ENCODE peak calls at places on chromosomes 1 and 21, in six cellular contexts. S is psoas muscle, X is lung, J is glutamatergic neuron, I is AG09309, P is stomach. M is an unnamed sample.

GRCh38 chr1:46612937-46613660 is 3.5 kb downstream of the MOB3C start:
- DNase-seq in S (peak; percentile 92), J (no peak), I (no peak), X (no peak), P (no peak), M (no peak)

GRCh38 chr21:31161157-31161556 is 122.9 kb upstream of the KRTAP19-8 start:
- DNase-seq in X (no peak), I (no peak), P (no peak), J (no peak), S (no peak), M (no peak)

GRCh38 chr1:153745417-153745816 is 17.6 kb downstream of the INTS3 start:
- DNase-seq in P (no peak), J (no peak), S (no peak), I (no peak), X (no peak), M (no peak)

GRCh38 chr1:1080122-1080753 is 6.1 kb upstream of the RNF223 start:
- DNase-seq in S (peak; percentile 71), X (peak; percentile 74), P (peak; percentile 52), J (peak; percentile 74), I (no peak), M (peak; percentile 80)

GRCh38 chr1:159823401-159823800 is 3.3 kb upstream of the SLAMF8 start:
- DNase-seq in J (peak; percentile 73), I (no peak), X (no peak), S (no peak), P (no peak), M (no peak)

GRCh38 chr1:51750218-51750617 is 128.3 kb downstream of the NRDC start:
- DNase-seq in J (no peak), I (no peak), S (no peak), X (no peak), P (no peak), M (no peak)

GRCh38 chr1:175900171-175900570 is 156.8 kb upstream of the TNR start:
- DNase-seq in S (no peak), P (no peak), J (no peak), X (no peak), I (no peak), M (no peak)

GRCh38 chr1:155184351-155184811 is 10.7 kb downstream of the TRIM46 start:
- DNase-seq in J (no peak), I (no peak), P (peak; percentile 29), X (no peak), S (peak; percentile 48), M (no peak)

GRCh38 chr1:108852541-108852940 is 4.4 kb downstream of the AKNAD1 start:
- DNase-seq in S (no peak), I (no peak), J (no peak), P (no peak), X (no peak), M (no peak)

GRCh38 chr1:56375184-56375837 is 204.1 kb downstream of the PLPP3 start:
- DNase-seq in S (no peak), I (no peak), J (no peak), P (no peak), X (no peak), M (no peak)

GRCh38 chr1:7845761-7846160 is 7.1 kb downstream of the UTS2 start:
- DNase-seq in P (no peak), X (no peak), J (no peak), S (no peak), I (peak; percentile 16), M (no peak)

GRCh38 chr21:42009018-42009830 is 936 bp downstream of the ZBTB21 start:
- DNase-seq in P (peak; percentile 52), I (no peak), J (peak; percentile 61), S (peak; percentile 76), X (no peak), M (no peak)

GRCh38 chr1:205456868-205457724 is 1.3 kb upstream of the BLACAT1 start:
- DNase-seq in J (peak; percentile 73), X (no peak), I (no peak), S (no peak), P (no peak), M (no peak)

GRCh38 chr1:30879126-30879786 is 29.3 kb downstream of the SDC3 start:
- DNase-seq in J (no peak), X (no peak), I (no peak), P (peak; percentile 40), S (no peak), M (no peak)

GRCh38 chr1:35264861-35265260 is 3.6 kb upstream of the ZMYM4 start:
- DNase-seq in I (no peak), S (no peak), P (peak; percentile 42), J (no peak), X (peak; percentile 35), M (no peak)

GRCh38 chr1:224865510-224865909 is 64.0 kb upstream of the DNAH14 start:
- DNase-seq in J (no peak), X (no peak), P (no peak), S (no peak), I (no peak), M (no peak)

GRCh38 chr1:3012511-3013291 is 8.6 kb upstream of the ACTRT2 start:
- DNase-seq in J (peak; percentile 64), P (peak; percentile 77), S (peak; percentile 73), X (peak; percentile 40), I (no peak), M (no peak)

GRCh38 chr1:183920651-183921050 is 115.7 kb downstream of the RGL1 start:
- DNase-seq in J (no peak), I (no peak), X (no peak), P (no peak), S (no peak), M (no peak)

GRCh38 chr1:183918589-183918988 is 113.7 kb downstream of the RGL1 start:
- DNase-seq in J (no peak), S (no peak), X (no peak), I (no peak), P (no peak), M (no peak)

GRCh38 chr1:183926978-183927377 is 110.5 kb downstream of the COLGALT2 start:
- DNase-seq in I (no peak), J (no peak), P (no peak), X (no peak), S (no peak), M (no peak)

GRCh38 chr1:183925947-183926346 is 111.6 kb downstream of the COLGALT2 start:
- DNase-seq in S (no peak), J (no peak), I (no peak), X (no peak), P (no peak), M (no peak)

DNA sequence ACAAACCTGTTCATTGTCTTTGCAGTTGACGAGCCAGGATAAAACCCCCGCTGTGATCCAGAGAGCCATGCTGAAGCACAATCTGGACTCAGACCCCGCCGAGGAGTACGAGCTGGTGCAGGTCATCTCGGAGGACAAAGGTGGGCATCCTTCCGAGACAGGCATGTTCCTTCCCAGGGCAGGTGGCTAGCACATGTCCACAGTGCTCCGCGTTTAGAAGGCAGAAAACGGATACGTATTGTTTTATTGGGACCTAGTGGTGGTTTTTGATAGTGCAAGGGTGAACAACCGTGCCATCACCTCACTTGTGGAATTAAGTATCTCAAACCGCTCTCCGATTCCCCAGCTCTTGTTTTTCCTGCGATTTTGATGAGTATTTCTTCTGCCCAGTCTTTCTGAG is 115.3 kb downstream of the COLGALT2 start:
- DNase-seq in S (no peak), I (no peak), J (no peak), X (no peak), P (no peak), M (no peak)
- TF ChIP-seq CTCF in S (no peak), I (no peak), J (peak; percentile 57), X (no peak), P (no peak), M (peak; percentile 60)

GRCh38 chr1:27504588-27505419 is 14.8 kb upstream of the WASF2 start:
- DNase-seq in P (peak; percentile 49), X (no peak), S (peak; percentile 91), J (peak; percentile 68), I (no peak), M (no peak)
- TF ChIP-seq CTCF in P (no peak), X (no peak), S (no peak), J (no peak), I (no peak), M (no peak)

DNA sequence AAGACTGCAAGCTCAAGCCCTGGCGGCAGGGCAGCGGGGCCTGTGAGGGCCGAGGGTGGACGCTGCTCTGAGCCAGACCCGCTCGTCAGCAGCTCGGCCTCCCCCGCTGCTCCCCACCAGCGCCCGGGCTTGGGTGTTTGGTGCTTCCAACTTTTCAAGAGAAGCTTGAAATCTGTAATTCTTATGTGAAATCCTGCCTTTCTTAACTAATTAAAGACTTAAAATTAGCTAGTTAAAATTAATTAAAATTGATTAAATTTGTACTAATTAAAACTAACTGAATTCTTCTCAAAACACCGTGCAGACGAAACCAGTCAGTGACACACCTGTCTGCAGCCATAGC is 14.0 kb upstream of the SLC19A1 start:
- DNase-seq in I (no peak), J (no peak), X (no peak), P (no peak), S (no peak), M (no peak)
- TF ChIP-seq CTCF in I (no peak), J (peak; percentile 35), X (no peak), P (no peak), S (no peak), M (no peak)

DNA sequence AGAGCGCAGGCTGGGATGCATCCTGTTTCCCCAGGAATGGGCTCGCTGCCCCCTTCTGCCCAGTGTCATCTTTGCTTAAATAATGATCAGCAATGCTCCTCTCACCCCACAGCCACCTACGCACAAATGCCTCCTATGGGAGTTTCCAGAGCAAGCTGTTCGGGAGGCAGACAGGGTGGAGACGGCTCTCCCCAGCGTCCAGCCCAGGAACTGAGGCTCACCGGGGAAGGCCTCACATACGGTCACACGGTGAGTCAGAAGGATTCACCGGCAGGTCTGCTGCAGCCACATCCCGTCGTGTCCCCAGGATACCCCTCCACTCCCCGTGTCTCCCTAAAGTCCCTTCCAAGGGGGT is 40.3 kb upstream of the RUNX3 start:
- DNase-seq in I (no peak), P (no peak), X (no peak), J (no peak), S (no peak), M (no peak)
- TF ChIP-seq CTCF in I (peak; percentile 37), P (no peak), X (no peak), J (no peak), S (no peak), M (no peak)

DNA sequence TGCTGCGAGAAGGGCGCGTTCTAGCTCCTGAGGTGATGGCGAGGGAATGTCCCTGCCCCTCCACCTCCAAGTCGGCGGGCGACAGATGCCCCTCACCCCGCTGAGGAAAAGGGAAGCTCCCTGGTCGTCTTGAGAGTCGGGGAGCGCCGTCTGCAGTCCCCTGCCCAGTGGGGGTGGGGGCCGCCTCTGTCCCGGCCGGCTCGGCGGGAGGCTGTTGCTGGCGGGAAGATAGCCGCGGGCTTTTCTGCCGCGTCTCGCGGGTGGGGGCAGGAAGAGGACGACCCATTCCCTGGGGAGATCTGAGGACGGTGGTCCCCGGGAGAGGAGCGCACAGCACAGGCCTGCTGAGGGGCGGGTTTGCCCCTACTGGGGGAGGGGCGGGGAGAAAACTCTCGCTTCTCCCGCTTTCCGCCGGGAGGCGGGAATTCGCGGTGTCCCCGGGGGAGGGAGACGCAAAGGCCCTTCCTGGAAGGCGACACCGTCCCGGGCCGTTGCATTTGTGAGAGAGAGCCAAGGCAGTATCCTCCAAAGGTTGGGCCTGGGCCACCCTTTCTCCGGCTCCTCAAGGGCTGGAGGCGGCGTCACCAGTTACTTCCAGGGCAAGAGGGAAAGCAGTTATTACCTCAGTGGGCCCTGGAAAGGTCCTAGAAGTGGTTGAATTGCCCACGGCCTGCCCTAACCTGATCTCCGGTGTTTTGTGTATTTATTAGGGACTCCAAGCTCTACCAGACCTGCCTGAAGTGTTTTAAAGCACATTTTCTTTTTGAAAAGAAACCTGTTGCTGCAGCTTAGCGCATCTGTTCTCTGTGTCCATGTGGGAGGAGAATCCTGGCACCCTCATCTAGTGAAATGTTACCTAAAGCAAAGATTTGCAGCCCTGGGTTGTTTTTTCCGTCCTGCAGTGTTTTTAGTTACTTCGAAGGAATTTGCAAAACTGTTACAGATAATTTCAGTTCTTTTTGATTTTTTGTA is 648 bp downstream of the S100PBP start:
- DNase-seq in J (peak; percentile 72), X (peak; percentile 78), P (peak; percentile 72), I (no peak), S (peak; percentile 91), M (peak; percentile 83)
- TF ChIP-seq CTCF in J (no peak), X (no peak), P (no peak), I (no peak), S (no peak), M (no peak)

M was measured in type B pancreatic cell.